ENCODE peak calls at places on chromosome 2, in nine cellular contexts. I, P, B, L, E, R, D, X and V are unnamed samples.

GRCh38 chr2:85862426-85862825 is 26.4 kb downstream of the ST3GAL5 start:
- DNase-seq in I (no peak), P (no peak), B (no peak), L (no peak), E (no peak), R (peak; percentile 53), D (no peak), X (no peak), V (no peak)

GRCh38 chr2:241764272-241765241 is 12.1 kb upstream of the GAL3ST2 start:
- DNase-seq in I (no peak), P (no peak), B (no peak), L (no peak), E (no peak), R (no peak), D (no peak), X (peak; percentile 58), V (no peak)

GRCh38 chr2:170222298-170222697 is 44.4 kb downstream of the MYO3B start:
- DNase-seq in I (no peak), P (no peak), B (no peak), L (no peak), E (peak; percentile 72), R (no peak), D (no peak), X (no peak), V (no peak)

GRCh38 chr2:37020887-37021796 is 54.8 kb upstream of the STRN start:
- DNase-seq in I (peak; percentile 56), P (no peak), B (no peak), L (no peak), E (no peak), R (no peak), D (no peak), X (no peak), V (no peak)

GRCh38 chr2:198173242-198173641 is 368.8 kb downstream of the PLCL1 start:
- DNase-seq in I (peak; percentile 10), P (no peak), B (no peak), L (no peak), E (no peak), R (no peak), D (no peak), X (no peak), V (no peak)

GRCh38 chr2:231666171-231667095 is 41.9 kb upstream of the PTMA start:
- DNase-seq in I (peak; percentile 87), P (peak; percentile 51), B (peak; percentile 62), L (peak; percentile 94), E (no peak), R (no peak), D (peak; percentile 84), X (peak; percentile 76), V (no peak)

GRCh38 chr2:62266433-62267038 is 70.6 kb downstream of the B3GNT2 start:
- DNase-seq in I (peak; percentile 87), P (no peak), B (no peak), L (no peak), E (no peak), R (no peak), D (no peak), X (no peak), V (no peak)

GRCh38 chr2:200399636-200400035 is 93.1 kb downstream of the SPATS2L start:
- DNase-seq in I (no peak), P (no peak), B (no peak), L (no peak), E (no peak), R (no peak), D (no peak), X (no peak), V (no peak)

GRCh38 chr2:111155610-111156009 is 34.9 kb downstream of the BCL2L11 start:
- DNase-seq in I (no peak), P (no peak), B (no peak), L (no peak), E (no peak), R (no peak), D (no peak), X (no peak), V (no peak)

GRCh38 chr2:118974103-118974911 is 32.3 kb downstream of the MARCO start:
- DNase-seq in I (peak; percentile 97), P (no peak), B (no peak), L (peak; percentile 78), E (no peak), R (no peak), D (no peak), X (no peak), V (no peak)

GRCh38 chr2:133952896-133953295 is 301.0 kb upstream of the MGAT5 start:
- DNase-seq in I (no peak), P (no peak), B (no peak), L (no peak), E (no peak), R (no peak), D (no peak), X (no peak), V (no peak)

GRCh38 chr2:202249521-202249850 is 11.1 kb upstream of the SUMO1 start:
- DNase-seq in I (no peak), P (no peak), B (no peak), L (no peak), E (no peak), R (no peak), D (no peak), X (no peak), V (no peak)

GRCh38 chr2:48719480-48720177 is 35.9 kb downstream of the LHCGR start:
- DNase-seq in I (no peak), P (no peak), B (no peak), L (no peak), E (no peak), R (no peak), D (no peak), X (no peak), V (no peak)

GRCh38 chr2:159904127-159904564 is 106.1 kb upstream of the CD302 start:
- DNase-seq in I (no peak), P (peak; percentile 73), B (no peak), L (peak; percentile 17), E (no peak), R (peak; percentile 64), D (no peak), X (no peak), V (no peak)